ENCODE peak calls at places on chromosome 3, in ten cellular contexts. O, E, J, X, M, V, F, W, A and I are unnamed samples.

GRCh38 chr3:59759298-59760169 is 709.7 kb upstream of the CFAP20DC start:
- DNase-seq in O (no peak), E (no peak), J (no peak), X (no peak), M (no peak), V (no peak), F (no peak), W (no peak), A (no peak), I (no peak)

GRCh38 chr3:99842826-99843589 is 25.3 kb downstream of the CMSS1 start:
- DNase-seq in O (no peak), E (no peak), J (peak), X (no peak), M (no peak), V (no peak), F (no peak), W (peak), A (no peak), I (no peak)

GRCh38 chr3:130839815-130840214 is 54.1 kb upstream of the ATP2C1 start:
- DNase-seq in O (no peak), E (no peak), J (no peak), X (peak), M (no peak), V (no peak), F (no peak), W (peak), A (no peak), I (no peak)

GRCh38 chr3:94596887-94597537 is 534.2 kb downstream of the NSUN3 start:
- DNase-seq in O (no peak), E (no peak), J (no peak), X (no peak), M (no peak), V (no peak), F (no peak), W (no peak), A (no peak), I (no peak)

GRCh38 chr3:155323063-155323666 is 29.7 kb upstream of the STRIT1 start:
- DNase-seq in O (no peak), E (no peak), J (peak), X (peak), M (peak), V (no peak), F (peak), W (peak), A (peak), I (no peak)

GRCh38 chr3:114569186-114569585 is 275.4 kb downstream of the TIGIT start:
- DNase-seq in O (no peak), E (no peak), J (peak), X (no peak), M (no peak), V (no peak), F (no peak), W (no peak), A (no peak), I (no peak)

GRCh38 chr3:159625594-159625993 is 363.0 kb upstream of the IL12A start:
- DNase-seq in O (no peak), E (no peak), J (no peak), X (no peak), M (no peak), V (no peak), F (no peak), W (no peak), A (no peak), I (no peak)

GRCh38 chr3:135792174-135792573 is 173.4 kb upstream of the PPP2R3A start:
- DNase-seq in O (no peak), E (no peak), J (no peak), X (no peak), M (no peak), V (no peak), F (no peak), W (peak), A (no peak), I (no peak)

GRCh38 chr3:194876403-194877165 is 190.9 kb downstream of the FAM43A start:
- DNase-seq in O (peak), E (no peak), J (no peak), X (no peak), M (no peak), V (no peak), F (no peak), W (no peak), A (no peak), I (no peak)

GRCh38 chr3:71305246-71306206 is 278.0 kb downstream of the FOXP1 start:
- DNase-seq in O (no peak), E (no peak), J (peak), X (peak), M (peak), V (peak), F (peak), W (no peak), A (no peak), I (no peak)

GRCh38 chr3:72896996-72897757 is 9.3 kb downstream of the GXYLT2 start:
- DNase-seq in O (no peak), E (no peak), J (no peak), X (no peak), M (no peak), V (no peak), F (no peak), W (no peak), A (no peak), I (no peak)

GRCh38 chr3:143084856-143085731 is 34.5 kb upstream of the CHST2 start:
- DNase-seq in O (no peak), E (no peak), J (peak), X (no peak), M (no peak), V (peak), F (no peak), W (peak), A (no peak), I (no peak)

GRCh38 chr3:132652640-132653270 is 6.9 kb downstream of the ACAD11 start:
- DNase-seq in O (no peak), E (no peak), J (no peak), X (no peak), M (no peak), V (no peak), F (no peak), W (no peak), A (no peak), I (no peak)

GRCh38 chr3:98701276-98701675 is 61.9 kb upstream of the ST3GAL6 start:
- DNase-seq in O (no peak), E (no peak), J (no peak), X (no peak), M (no peak), V (no peak), F (no peak), W (no peak), A (no peak), I (no peak)

GRCh38 chr3:58696093-58696492 is 29.5 kb upstream of the FAM3D start:
- DNase-seq in O (no peak), E (no peak), J (no peak), X (no peak), M (no peak), V (no peak), F (peak), W (no peak), A (no peak), I (no peak)

GRCh38 chr3:165619077-165619476 is 218.1 kb downstream of the BCHE start:
- DNase-seq in O (no peak), E (no peak), J (no peak), X (no peak), M (no peak), V (no peak), F (no peak), W (no peak), A (no peak), I (no peak)

GRCh38 chr3:21226086-21226485 is 524.9 kb downstream of the ZNF385D start:
- DNase-seq in O (no peak), E (no peak), J (no peak), X (no peak), M (peak), V (no peak), F (no peak), W (no peak), A (no peak), I (no peak)

GRCh38 chr3:97647441-97647840 is 117.1 kb upstream of the ARL6 start:
- DNase-seq in O (no peak), E (no peak), J (no peak), X (no peak), M (no peak), V (no peak), F (no peak), W (no peak), A (no peak), I (no peak)

GRCh38 chr3:165638066-165638465 is 199.2 kb downstream of the BCHE start:
- DNase-seq in O (no peak), E (no peak), J (no peak), X (no peak), M (no peak), V (no peak), F (no peak), W (no peak), A (no peak), I (no peak)

GRCh38 chr3:13022348-13023250 is 50.6 kb downstream of the IQSEC1 start:
- DNase-seq in O (no peak), E (peak), J (peak), X (peak), M (peak), V (peak), F (no peak), W (peak), A (peak), I (peak)

GRCh38 chr3:69775751-69776150 is 36.5 kb downstream of the MITF start:
- DNase-seq in O (no peak), E (no peak), J (no peak), X (no peak), M (no peak), V (no peak), F (no peak), W (no peak), A (no peak), I (no peak)

GRCh38 chr3:101976473-101976872 is 127.2 kb downstream of the NFKBIZ start:
- DNase-seq in O (no peak), E (no peak), J (no peak), X (no peak), M (no peak), V (no peak), F (no peak), W (peak), A (no peak), I (no peak)

GRCh38 chr3:102529452-102529851 is 94.6 kb downstream of the ZPLD1 start:
- DNase-seq in O (no peak), E (peak), J (no peak), X (peak), M (no peak), V (no peak), F (no peak), W (peak), A (peak), I (no peak)

GRCh38 chr3:127822166-127822835 is at the start of gene MGLL:
- DNase-seq in O (no peak), E (peak), J (peak), X (peak), M (peak), V (peak), F (peak), W (no peak), A (no peak), I (peak)

GRCh38 chr3:168002786-168003368 is 92.8 kb downstream of the GOLIM4 start:
- DNase-seq in O (no peak), E (no peak), J (peak), X (peak), M (no peak), V (no peak), F (peak), W (peak), A (no peak), I (no peak)

GRCh38 chr3:62936626-62937254 is 61.5 kb upstream of the CADPS start:
- DNase-seq in O (no peak), E (no peak), J (no peak), X (no peak), M (no peak), V (no peak), F (peak), W (no peak), A (no peak), I (no peak)

GRCh38 chr3:45507820-45508317 is 86.7 kb upstream of the LIMD1 start:
- DNase-seq in O (no peak), E (no peak), J (peak), X (no peak), M (peak), V (no peak), F (no peak), W (no peak), A (no peak), I (no peak)

GRCh38 chr3:78659386-78659987 is 1108.3 kb downstream of the ROBO1 start:
- DNase-seq in O (no peak), E (no peak), J (peak), X (peak), M (no peak), V (no peak), F (peak), W (peak), A (no peak), I (peak)

GRCh38 chr3:187263270-187263669 is 28.3 kb downstream of the MASP1 start:
- DNase-seq in O (no peak), E (no peak), J (peak), X (no peak), M (no peak), V (no peak), F (no peak), W (no peak), A (no peak), I (no peak)

GRCh38 chr3:36124118-36124796 is 256.0 kb upstream of the STAC start:
- DNase-seq in O (no peak), E (no peak), J (no peak), X (peak), M (no peak), V (no peak), F (no peak), W (peak), A (peak), I (no peak)

GRCh38 chr3:161372321-161373260 is 1.3 kb upstream of the SPTSSB start:
- DNase-seq in O (no peak), E (no peak), J (peak), X (peak), M (no peak), V (peak), F (no peak), W (no peak), A (peak), I (no peak)

GRCh38 chr3:110413807-110414748 is 657.5 kb upstream of the NECTIN3 start:
- DNase-seq in O (no peak), E (no peak), J (peak), X (peak), M (no peak), V (no peak), F (no peak), W (no peak), A (no peak), I (no peak)

GRCh38 chr3:195249858-195250464 is 21.0 kb downstream of the XXYLT1 start:
- DNase-seq in O (no peak), E (no peak), J (no peak), X (no peak), M (no peak), V (no peak), F (no peak), W (no peak), A (no peak), I (peak)

DNA sequence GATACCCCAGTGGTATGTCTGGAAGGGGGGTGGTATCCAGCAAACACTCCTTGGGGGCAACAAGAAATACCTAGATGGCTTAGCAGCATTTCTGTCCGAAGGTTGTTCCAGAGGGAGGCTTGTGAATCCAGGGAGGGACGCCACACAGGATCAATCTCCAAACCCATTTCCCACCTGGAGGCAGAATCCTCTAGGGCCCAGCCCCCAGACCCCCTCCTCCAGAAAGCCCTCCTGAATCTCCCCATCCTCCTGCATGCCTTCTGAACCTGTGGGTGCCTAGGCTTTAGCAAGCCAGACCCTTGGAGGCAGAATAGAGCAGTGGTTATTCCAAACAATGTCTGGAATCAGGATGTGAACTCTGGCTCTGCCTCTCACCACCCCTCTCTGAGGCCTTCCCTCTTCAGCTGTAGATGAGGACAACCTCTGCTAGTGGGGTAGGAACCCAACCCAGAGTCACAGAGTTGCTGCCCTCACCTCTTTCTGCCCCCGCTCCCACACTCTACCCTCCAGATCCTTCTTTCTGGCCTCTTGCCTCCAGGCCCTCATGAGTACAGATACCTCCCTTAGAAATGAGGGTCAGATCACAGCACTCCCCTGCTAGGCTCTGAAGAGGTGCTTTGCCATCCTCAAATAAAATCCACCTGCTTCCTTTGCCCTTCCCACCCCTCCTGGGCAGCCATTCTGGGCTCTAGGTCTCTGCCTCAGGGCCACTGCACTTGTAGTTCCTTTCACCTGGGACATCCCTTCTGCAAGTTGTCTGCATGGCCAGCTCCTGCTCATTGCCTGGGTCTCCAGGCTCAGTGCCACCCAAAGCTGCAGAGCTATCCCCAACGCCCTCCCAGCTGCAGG is 8.1 kb downstream of the CISH start:
- DNase-seq in O (no peak), E (no peak), J (no peak), X (no peak), M (no peak), V (no peak), F (no peak), W (no peak), A (no peak), I (no peak)
- TF ChIP-seq POLR2A in O (no peak), E (no peak), J (no peak), X (no peak), M (no peak), V (no peak), F (no peak), W (no peak), A (no peak), I (no peak)

DNA sequence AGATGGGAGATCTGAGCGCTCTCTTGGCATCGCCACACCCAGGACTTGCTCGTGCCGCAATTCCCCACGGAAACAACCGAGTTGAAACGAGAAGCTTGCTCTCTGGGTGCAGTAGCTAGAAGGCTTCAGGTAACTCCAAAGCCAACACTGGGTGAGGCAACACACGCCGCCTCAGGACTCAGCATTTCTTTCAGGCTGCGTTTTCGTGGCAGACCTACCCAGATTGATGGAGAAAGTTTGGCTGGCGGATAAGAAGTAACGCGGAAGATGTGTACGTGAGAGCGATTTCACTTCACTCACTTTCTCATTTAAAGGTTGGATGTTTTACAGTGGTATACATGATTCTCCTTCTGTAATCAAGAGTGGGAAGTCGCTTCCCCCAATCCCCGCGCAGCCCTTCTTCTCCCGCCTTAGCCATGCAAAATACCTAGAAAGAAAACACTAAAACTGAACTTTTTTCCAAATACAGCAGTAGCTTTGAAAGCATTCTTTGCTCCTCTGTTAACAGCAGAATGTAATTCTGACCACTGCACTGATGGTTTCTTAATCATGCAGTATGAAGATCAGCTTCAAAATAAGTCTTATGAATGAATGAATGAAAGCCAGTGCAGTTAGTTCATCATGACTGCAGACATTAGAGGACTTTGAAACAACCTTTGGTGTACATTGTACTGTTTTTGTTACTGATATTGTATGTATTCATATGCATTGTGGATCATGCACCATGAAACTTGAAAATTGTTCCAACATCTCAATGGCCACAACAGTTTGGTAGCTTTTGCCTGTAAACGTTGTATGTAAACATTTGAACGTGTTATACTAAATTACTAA is 1.1 kb upstream of the TNIK start:
- DNase-seq in O (no peak), E (no peak), J (peak), X (no peak), M (no peak), V (no peak), F (peak), W (peak), A (peak), I (no peak)
- TF ChIP-seq POLR2A in O (no peak), E (no peak), J (no peak), X (no peak), M (no peak), V (no peak), F (no peak), W (no peak), A (no peak), I (no peak)

GRCh38 chr3:52695798-52696649 is 9.6 kb downstream of the GLT8D1 start:
- DNase-seq in O (no peak), E (no peak), J (no peak), X (no peak), M (no peak), V (no peak), F (no peak), W (no peak), A (no peak), I (no peak)
- TF ChIP-seq POLR2A in O (no peak), E (no peak), J (no peak), X (no peak), M (no peak), V (no peak), F (no peak), W (no peak), A (no peak), I (no peak)

DNA sequence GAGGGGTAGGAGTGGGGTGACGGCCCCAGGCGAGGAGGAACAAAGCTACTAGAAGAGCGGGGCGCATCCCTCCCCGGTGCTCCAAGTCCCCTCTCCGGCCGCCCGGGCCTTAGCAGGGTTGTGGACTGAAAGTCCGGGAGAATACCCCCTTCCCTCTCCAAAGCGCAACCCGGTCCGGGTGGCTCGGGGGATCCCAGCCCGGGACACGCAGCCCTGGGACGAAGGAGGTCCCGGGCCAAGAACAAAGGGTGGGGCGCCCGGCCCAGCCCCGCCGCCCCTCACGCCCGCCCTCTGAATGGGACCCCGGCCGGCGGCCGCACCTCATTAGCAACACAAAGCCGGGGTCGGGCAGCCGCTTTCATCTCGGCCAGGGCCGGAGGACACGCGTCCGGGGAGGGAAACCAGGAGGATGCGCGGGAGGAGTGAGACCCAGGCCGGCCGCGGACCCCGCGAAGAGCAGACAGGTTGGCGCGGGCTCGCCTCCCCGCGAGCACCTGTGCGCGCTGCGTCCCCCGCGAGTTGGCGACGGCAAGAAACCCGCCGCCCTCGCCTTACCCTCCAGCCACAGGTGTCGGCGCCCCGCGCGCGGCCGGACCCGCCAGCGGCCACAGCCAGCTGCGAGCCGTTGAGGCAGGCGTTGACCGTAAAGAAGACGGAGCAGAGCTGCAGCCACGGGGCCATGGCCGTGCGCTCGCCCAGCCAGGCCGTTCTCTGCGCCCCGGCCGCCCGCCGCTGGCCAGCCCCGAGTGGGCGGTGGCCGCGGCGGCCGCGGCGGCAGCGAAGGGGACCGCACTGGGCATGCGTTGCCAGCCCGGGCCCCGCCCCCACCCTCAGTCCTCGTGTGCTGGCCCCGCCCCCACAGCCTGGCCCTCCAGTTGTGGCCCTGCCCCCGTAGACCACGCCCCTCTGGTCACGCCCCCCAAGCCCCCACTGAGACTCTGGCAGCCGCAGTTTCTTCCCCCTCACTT is at the start of gene IL17RD:
- DNase-seq in O (peak), E (peak), J (peak), X (peak), M (peak), V (peak), F (peak), W (peak), A (peak), I (peak)
- TF ChIP-seq POLR2A in O (no peak), E (peak), J (no peak), X (peak), M (peak), V (no peak), F (no peak), W (no peak), A (peak), I (peak)

DNA sequence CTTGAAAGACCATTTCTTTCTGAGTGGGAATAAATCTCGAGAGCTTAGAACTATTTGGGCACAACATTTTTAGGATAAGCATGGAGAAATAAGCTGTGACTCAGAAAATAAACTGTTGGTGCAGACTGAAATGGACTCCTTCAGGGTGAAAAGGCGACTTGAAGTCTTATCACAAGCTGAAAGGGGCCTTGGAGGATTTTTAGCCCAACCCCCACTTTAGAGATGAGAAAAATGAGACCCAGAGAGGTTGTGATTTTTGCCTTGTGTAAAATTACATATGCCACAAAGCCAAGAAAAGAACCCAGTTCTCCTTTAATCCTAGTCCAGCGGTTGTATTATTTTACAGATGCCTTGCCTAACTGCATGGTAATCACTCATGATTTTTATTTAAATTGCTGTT is 1.5 kb downstream of the ATP1B3 start:
- DNase-seq in O (no peak), E (no peak), J (peak), X (no peak), M (no peak), V (no peak), F (no peak), W (peak), A (peak), I (no peak)
- TF ChIP-seq POLR2A in O (no peak), E (no peak), J (no peak), X (no peak), M (no peak), V (no peak), F (no peak), W (no peak), A (no peak), I (no peak)